ENCODE peak calls at places on chromosome 13, in ten cellular contexts. G is T-helper 2 cell treated with Interferon-gamma antibody and Interleukin-4, amounts not matched to agents 5 μg/mL and 100 μg/mL, for 36 hours; Z is activated T-helper 1 cell treated with anti-CD3 and anti-CD28 coated beads, Interleukin-12 subunit alpha, Interleukin-12 subunit beta, Interleukin-2, Interleukin-4 antibody, amounts not matched to agents 30 ng/mL and 10 ng/mL and 1 ng/mL, durations not matched to agents 14 hours and 24 hours and 36 hours; T is RCC 7860; V is OCI-LY7; B is GM12892; Y is fibroblast of pulmonary artery; U is brain microvascular endothelial cell; S is stimulated activated CD8-positive, alpha-beta memory T cell treated with anti-CD3 and anti-CD28 coated beads, Interleukin-4, amount 100 ng/mL, for 1 hour; P is left cardiac atrium. Q is an unnamed sample.

GRCh38 chr13:49772828-49773227 is 19.7 kb downstream of the KPNA3 start:
- DNase-seq in G (no peak), Z (no peak), T (no peak), V (no peak), B (no peak), Y (no peak), U (no peak), S (no peak), P (no peak), Q (no peak)

GRCh38 chr13:89923731-89924130 is 1423.8 kb upstream of the MIR17HG start:
- DNase-seq in G (no peak), Z (no peak), T (no peak), V (no peak), B (no peak), Y (peak), U (no peak), S (no peak), P (no peak), Q (no peak)

GRCh38 chr13:111281751-111282311 is 38.6 kb upstream of the TEX29 start:
- DNase-seq in G (no peak), Z (no peak), T (no peak), V (no peak), B (no peak), Y (peak), U (peak), S (no peak), P (no peak), Q (no peak)

GRCh38 chr13:41004875-41005693 is 14.0 kb downstream of the ELF1 start:
- DNase-seq in G (no peak), Z (no peak), T (no peak), V (peak), B (no peak), Y (peak), U (no peak), S (no peak), P (no peak), Q (no peak)

GRCh38 chr13:39527961-39528720 is 74.9 kb downstream of the LHFPL6 start:
- DNase-seq in G (no peak), Z (no peak), T (peak), V (no peak), B (no peak), Y (peak), U (peak), S (no peak), P (no peak), Q (no peak)

GRCh38 chr13:94470126-94470525 is 9.4 kb downstream of the DCT start:
- DNase-seq in G (no peak), Z (no peak), T (no peak), V (no peak), B (no peak), Y (no peak), U (no peak), S (no peak), P (no peak), Q (no peak)

GRCh38 chr13:24654741-24655140 is 25.5 kb upstream of the ATP12A start:
- DNase-seq in G (no peak), Z (no peak), T (no peak), V (no peak), B (no peak), Y (peak), U (peak), S (no peak), P (no peak), Q (no peak)

GRCh38 chr13:58151452-58151851 is 519.9 kb downstream of the PCDH17 start:
- DNase-seq in G (no peak), Z (no peak), T (no peak), V (no peak), B (no peak), Y (no peak), U (no peak), S (no peak), P (no peak), Q (no peak)

GRCh38 chr13:41492432-41493267 is 35.3 kb downstream of the RGCC start:
- DNase-seq in G (peak), Z (peak), T (no peak), V (peak), B (no peak), Y (no peak), U (no peak), S (no peak), P (no peak), Q (no peak)

GRCh38 chr13:41356788-41357187 is 45.7 kb downstream of the NAA16 start:
- DNase-seq in G (peak), Z (peak), T (no peak), V (no peak), B (no peak), Y (peak), U (no peak), S (no peak), P (no peak), Q (no peak)

GRCh38 chr13:108154421-108154858 is 60.9 kb downstream of the LIG4 start:
- DNase-seq in G (no peak), Z (no peak), T (no peak), V (no peak), B (no peak), Y (peak), U (no peak), S (no peak), P (no peak), Q (no peak)

GRCh38 chr13:38213307-38213706 is 136.3 kb upstream of the UFM1 start:
- DNase-seq in G (no peak), Z (no peak), T (peak), V (no peak), B (no peak), Y (peak), U (peak), S (no peak), P (no peak), Q (no peak)

GRCh38 chr13:40318366-40318765 is 348.1 kb downstream of the FOXO1 start:
- DNase-seq in G (no peak), Z (no peak), T (no peak), V (peak), B (no peak), Y (peak), U (no peak), S (no peak), P (peak), Q (no peak)

GRCh38 chr13:95813139-95813538 is 136.2 kb downstream of the DNAJC3 start:
- DNase-seq in G (no peak), Z (no peak), T (no peak), V (no peak), B (no peak), Y (no peak), U (no peak), S (no peak), P (no peak), Q (no peak)

GRCh38 chr13:113813749-113814434 is 50.0 kb downstream of the GAS6 start:
- DNase-seq in G (no peak), Z (no peak), T (peak), V (no peak), B (no peak), Y (peak), U (no peak), S (no peak), P (no peak), Q (no peak)

GRCh38 chr13:47135800-47136658 is 239.2 kb upstream of the HTR2A start:
- DNase-seq in G (no peak), Z (no peak), T (no peak), V (no peak), B (no peak), Y (no peak), U (no peak), S (no peak), P (no peak), Q (no peak)

GRCh38 chr13:109644956-109645355 is 141.4 kb downstream of the IRS2 start:
- DNase-seq in G (no peak), Z (no peak), T (no peak), V (no peak), B (no peak), Y (no peak), U (no peak), S (no peak), P (no peak), Q (no peak)

GRCh38 chr13:66665991-66666390 is 564.1 kb downstream of the PCDH9 start:
- DNase-seq in G (no peak), Z (no peak), T (peak), V (no peak), B (no peak), Y (peak), U (peak), S (no peak), P (no peak), Q (no peak)

GRCh38 chr13:73138967-73139491 is 80.2 kb downstream of the KLF5 start:
- DNase-seq in G (no peak), Z (no peak), T (no peak), V (no peak), B (no peak), Y (no peak), U (no peak), S (no peak), P (no peak), Q (no peak)

GRCh38 chr13:105817011-105817410 is 718.5 kb downstream of the EFNB2 start:
- DNase-seq in G (no peak), Z (no peak), T (no peak), V (no peak), B (no peak), Y (no peak), U (no peak), S (no peak), P (no peak), Q (no peak)

GRCh38 chr13:76944457-76944856 is 3.9 kb upstream of the ACOD1 start:
- DNase-seq in G (no peak), Z (no peak), T (no peak), V (no peak), B (no peak), Y (peak), U (peak), S (no peak), P (no peak), Q (no peak)

GRCh38 chr13:35791191-35791902 is 314.9 kb upstream of the MAB21L1 start:
- DNase-seq in G (no peak), Z (no peak), T (no peak), V (no peak), B (no peak), Y (peak), U (no peak), S (no peak), P (no peak), Q (no peak)

GRCh38 chr13:42803563-42804212 is 22.3 kb downstream of the FAM216B start:
- DNase-seq in G (no peak), Z (no peak), T (no peak), V (no peak), B (no peak), Y (peak), U (no peak), S (no peak), P (no peak), Q (no peak)

GRCh38 chr13:46124531-46124966 is 19.7 kb upstream of the CPB2 start:
- DNase-seq in G (no peak), Z (no peak), T (no peak), V (peak), B (no peak), Y (no peak), U (no peak), S (no peak), P (no peak), Q (no peak)

Q was measured in GM12891.